ENCODE peak calls at places on chromosomes 7 and 10, in five cellular contexts. H is body of pancreas, G is breast epithelium, T is H54, P is HCT116. V is an unnamed sample.

GRCh38 chr7:26265061-26265460 is 26.6 kb upstream of the SNX10 start:
- DNase-seq in H (no peak), G (no peak), T (no peak), P (no peak), V (peak)

GRCh38 chr10:79402951-79403350 is 42.5 kb downstream of the ZCCHC24 start:
- DNase-seq in H (no peak), G (peak), T (no peak), P (no peak), V (no peak)

GRCh38 chr10:95336702-95337101 is 45.9 kb upstream of the PDLIM1 start:
- DNase-seq in H (no peak), G (no peak), T (no peak), P (no peak), V (no peak)

GRCh38 chr10:22656056-22656455 is 58.3 kb downstream of the PIP4K2A start:
- DNase-seq in H (no peak), G (no peak), T (no peak), P (no peak), V (no peak)

GRCh38 chr7:85287126-85287825 is 100.4 kb upstream of the SEMA3D start:
- DNase-seq in H (no peak), G (no peak), T (no peak), P (no peak), V (peak)

GRCh38 chr10:52280051-52280450 is 34.0 kb upstream of the DKK1 start:
- DNase-seq in H (no peak), G (no peak), T (no peak), P (no peak), V (no peak)

GRCh38 chr7:155363852-155364600 is 66.3 kb downstream of the INSIG1 start:
- DNase-seq in H (no peak), G (no peak), T (no peak), P (no peak), V (no peak)

GRCh38 chr7:81301815-81302214 is 383.0 kb upstream of the SEMA3C start:
- DNase-seq in H (no peak), G (no peak), T (no peak), P (no peak), V (no peak)

GRCh38 chr10:14554091-14554842 is 220.4 kb downstream of the FAM107B start:
- DNase-seq in H (peak), G (no peak), T (no peak), P (peak), V (no peak)

GRCh38 chr7:74029094-74029785 is 1.3 kb downstream of the ELN start:
- DNase-seq in H (peak), G (no peak), T (no peak), P (no peak), V (no peak)

GRCh38 chr7:130481898-130482297 is 10.0 kb upstream of the MEST start:
- DNase-seq in H (no peak), G (no peak), T (no peak), P (no peak), V (no peak)

GRCh38 chr10:63209703-63210102 is 76.6 kb downstream of the NRBF2 start:
- DNase-seq in H (no peak), G (no peak), T (no peak), P (no peak), V (no peak)

GRCh38 chr10:100878291-100878910 is 34.4 kb upstream of the SLF2 start:
- DNase-seq in H (peak), G (no peak), T (peak), P (peak), V (no peak)

GRCh38 chr10:70985824-70986336 is 97.5 kb upstream of the PCBD1 start:
- DNase-seq in H (no peak), G (no peak), T (no peak), P (no peak), V (no peak)

GRCh38 chr7:40199076-40199802 is 64.4 kb downstream of the SUGCT start:
- DNase-seq in H (no peak), G (no peak), T (no peak), P (no peak), V (no peak)

GRCh38 chr10:91797874-91798735 is at the start of gene TNKS2:
- DNase-seq in H (peak), G (peak), T (peak), P (peak), V (peak)

GRCh38 chr7:94045566-94045965 is 41.4 kb upstream of the BET1 start:
- DNase-seq in H (no peak), G (no peak), T (no peak), P (no peak), V (no peak)

GRCh38 chr7:131300572-131301466 is 26.9 kb upstream of the MKLN1 start:
- DNase-seq in H (no peak), G (no peak), T (no peak), P (no peak), V (no peak)

GRCh38 chr10:93313798-93314197 is 168.3 kb downstream of the MYOF start:
- DNase-seq in H (no peak), G (no peak), T (no peak), P (no peak), V (no peak)

GRCh38 chr7:1457949-1458675 is 1.2 kb downstream of the MICALL2 start:
- DNase-seq in H (no peak), G (no peak), T (no peak), P (no peak), V (no peak)

GRCh38 chr7:39465055-39465929 is 100.9 kb upstream of the YAE1 start:
- DNase-seq in H (peak), G (no peak), T (peak), P (peak), V (no peak)

GRCh38 chr10:130023454-130024230 is 59.6 kb upstream of the EBF3 start:
- DNase-seq in H (no peak), G (no peak), T (no peak), P (no peak), V (no peak)

GRCh38 chr7:87129332-87129731 is 22.9 kb upstream of the DMTF1 start:
- DNase-seq in H (no peak), G (no peak), T (no peak), P (no peak), V (no peak)

GRCh38 chr7:151018421-151019129 is 5.7 kb downstream of the ATG9B start:
- DNase-seq in H (peak), G (no peak), T (no peak), P (no peak), V (no peak)

GRCh38 chr10:102657984-102658724 is 13.9 kb downstream of the TRIM8 start:
- DNase-seq in H (peak), G (peak), T (no peak), P (no peak), V (no peak)

GRCh38 chr10:114550756-114551290 is 107.3 kb downstream of the ABLIM1 start:
- DNase-seq in H (no peak), G (no peak), T (no peak), P (peak), V (no peak)

GRCh38 chr7:28435152-28435551 is 22.8 kb downstream of the CREB5 start:
- DNase-seq in H (no peak), G (no peak), T (no peak), P (no peak), V (no peak)

DNA sequence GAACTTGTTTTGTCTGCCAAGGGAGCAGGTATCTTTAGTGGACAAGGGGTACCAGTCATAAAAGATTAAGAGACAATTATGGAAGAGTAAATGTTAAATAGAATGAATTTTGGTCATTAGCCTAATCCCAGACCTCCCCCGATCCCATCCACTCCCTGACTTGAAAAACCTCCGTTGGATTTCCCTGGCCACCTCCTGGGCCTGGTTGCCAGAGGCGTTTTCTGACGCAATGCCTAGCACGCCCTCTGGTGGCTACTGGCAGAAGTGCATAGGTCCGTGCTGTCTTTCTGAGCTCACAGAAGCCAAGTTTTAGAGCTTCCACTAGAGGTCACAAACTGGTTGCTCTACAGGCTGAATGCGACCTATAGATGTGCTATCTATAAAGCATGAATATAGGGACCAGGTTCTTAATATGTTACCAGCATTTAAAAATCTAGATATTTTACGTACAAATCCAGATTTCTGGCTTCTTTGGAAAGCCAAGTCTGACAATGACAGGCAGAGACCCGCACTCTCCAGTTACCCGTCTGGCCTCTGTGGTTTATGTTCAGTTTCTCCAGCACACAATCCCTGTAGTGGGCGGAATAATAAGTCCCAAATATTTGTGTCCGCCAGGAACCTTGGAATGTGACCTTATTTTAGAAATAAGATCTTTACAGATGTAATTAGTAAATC is 39.8 kb downstream of the SPOCK2 start:
- DNase-seq in H (peak), G (peak), T (peak), P (peak), V (peak)
- TF ChIP-seq POLR2A in H (no peak), G (no peak), T (no peak), P (no peak), V (no peak)

GRCh38 chr10:69096045-69096444 is 8.1 kb downstream of the SRGN start:
- DNase-seq in H (no peak), G (no peak), T (no peak), P (no peak), V (no peak)
- TF ChIP-seq POLR2A in H (no peak), G (no peak), T (no peak), P (no peak), V (no peak)

GRCh38 chr7:65872776-65873581 is at the start of gene VKORC1L1:
- DNase-seq in H (peak), G (peak), T (peak), P (peak), V (peak)
- TF ChIP-seq POLR2A in H (peak), G (no peak), T (peak), P (no peak), V (no peak)

GRCh38 chr10:69684020-69684980 is 54.3 kb downstream of the FAM241B start:
- DNase-seq in H (peak), G (no peak), T (no peak), P (no peak), V (no peak)
- TF ChIP-seq POLR2A in H (peak), G (no peak), T (no peak), P (no peak), V (no peak)

DNA sequence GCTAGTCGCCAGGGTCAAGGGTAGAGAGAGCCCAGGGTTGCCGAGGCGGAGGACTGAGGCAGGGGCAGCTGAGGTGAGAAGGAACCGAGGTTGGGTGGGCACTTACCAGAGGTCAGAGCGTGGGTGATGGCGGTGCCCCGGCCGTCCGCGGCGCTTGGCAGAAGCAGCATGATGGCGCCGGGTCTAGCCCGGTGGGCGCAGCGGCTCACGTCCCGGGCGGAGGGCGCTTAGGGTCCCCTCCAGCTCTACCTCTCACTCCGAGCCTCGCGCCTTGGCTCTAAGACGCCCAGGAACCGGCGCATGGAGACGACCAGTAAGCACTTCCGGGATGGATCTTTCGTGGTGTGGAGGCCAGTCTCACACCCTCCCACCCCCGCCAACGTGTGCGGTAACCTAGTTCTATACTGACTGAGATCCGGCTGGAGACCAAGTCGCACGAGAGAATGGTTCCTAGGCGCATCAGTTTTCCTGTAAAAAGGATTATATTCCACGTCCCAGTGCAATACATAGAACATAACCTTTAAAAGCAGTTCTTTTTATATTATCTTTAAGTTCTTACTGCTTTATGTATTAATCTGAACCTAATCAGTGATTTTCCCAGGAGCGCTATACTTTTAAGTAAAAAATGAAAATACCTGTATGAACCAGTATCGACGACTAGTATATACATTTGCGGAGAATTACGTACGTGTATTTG is at the start of gene DNAJC2:
- DNase-seq in H (peak), G (peak), T (peak), P (peak), V (peak)
- TF ChIP-seq POLR2A in H (peak), G (no peak), T (peak), P (peak), V (no peak)

DNA sequence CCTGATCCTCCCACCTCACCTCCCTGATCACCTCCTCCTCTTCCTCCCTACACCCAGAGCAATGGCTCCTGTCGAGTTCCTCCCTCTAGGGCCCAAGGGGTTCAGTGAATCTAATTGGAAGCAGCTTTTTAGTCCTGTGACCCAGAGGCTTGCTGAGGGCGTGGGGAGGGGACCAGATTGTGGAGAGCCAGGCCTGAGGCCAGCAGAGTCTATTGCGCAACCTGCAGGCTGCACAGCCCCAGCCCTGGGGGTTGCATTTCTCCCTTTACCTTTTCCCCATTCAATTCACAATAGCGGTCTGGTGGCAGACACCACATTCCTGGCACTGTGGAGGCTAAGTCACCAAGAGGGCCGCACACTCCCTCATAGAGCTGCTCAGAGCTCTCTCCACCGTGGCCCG is 32.5 kb downstream of the GHRHR start:
- DNase-seq in H (peak), G (no peak), T (no peak), P (no peak), V (peak)
- TF ChIP-seq POLR2A in H (no peak), G (no peak), T (no peak), P (no peak), V (no peak)

DNA sequence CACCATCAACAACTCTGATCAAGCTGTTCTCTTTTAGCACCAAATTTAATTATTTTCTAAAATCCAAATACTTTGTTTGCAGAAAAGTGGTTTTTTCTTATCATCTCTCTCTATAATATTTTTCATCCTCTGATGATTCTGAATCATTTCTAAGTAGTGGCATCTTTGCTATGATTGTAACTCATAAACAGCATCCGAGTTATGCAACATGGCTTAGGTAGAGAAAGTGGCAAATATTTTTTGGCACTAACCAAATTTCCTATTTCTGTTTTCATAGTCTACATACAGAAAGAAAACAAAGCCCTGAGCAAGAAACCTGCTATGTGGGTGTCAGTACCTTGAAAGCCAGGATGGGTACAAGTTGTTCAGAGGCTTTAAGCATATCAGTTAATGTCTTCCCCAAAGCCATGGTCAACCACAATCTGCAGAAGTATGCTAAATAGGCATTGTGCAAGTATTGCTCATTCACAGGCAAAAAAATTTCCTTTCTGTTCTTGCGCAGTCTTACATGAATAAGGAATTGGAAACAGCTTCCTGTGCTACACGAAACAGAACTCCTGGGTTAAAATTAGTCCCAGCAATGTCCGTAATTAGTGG is 325.4 kb upstream of the MAGI2 start:
- DNase-seq in H (no peak), G (no peak), T (no peak), P (no peak), V (no peak)
- TF ChIP-seq POLR2A in H (no peak), G (no peak), T (no peak), P (no peak), V (no peak)

GRCh38 chr7:157851501-157852067 is 514.8 kb downstream of the DNAJB6 start:
- DNase-seq in H (peak), G (no peak), T (peak), P (peak), V (peak)
- TF ChIP-seq POLR2A in H (peak), G (no peak), T (peak), P (no peak), V (no peak)

DNA sequence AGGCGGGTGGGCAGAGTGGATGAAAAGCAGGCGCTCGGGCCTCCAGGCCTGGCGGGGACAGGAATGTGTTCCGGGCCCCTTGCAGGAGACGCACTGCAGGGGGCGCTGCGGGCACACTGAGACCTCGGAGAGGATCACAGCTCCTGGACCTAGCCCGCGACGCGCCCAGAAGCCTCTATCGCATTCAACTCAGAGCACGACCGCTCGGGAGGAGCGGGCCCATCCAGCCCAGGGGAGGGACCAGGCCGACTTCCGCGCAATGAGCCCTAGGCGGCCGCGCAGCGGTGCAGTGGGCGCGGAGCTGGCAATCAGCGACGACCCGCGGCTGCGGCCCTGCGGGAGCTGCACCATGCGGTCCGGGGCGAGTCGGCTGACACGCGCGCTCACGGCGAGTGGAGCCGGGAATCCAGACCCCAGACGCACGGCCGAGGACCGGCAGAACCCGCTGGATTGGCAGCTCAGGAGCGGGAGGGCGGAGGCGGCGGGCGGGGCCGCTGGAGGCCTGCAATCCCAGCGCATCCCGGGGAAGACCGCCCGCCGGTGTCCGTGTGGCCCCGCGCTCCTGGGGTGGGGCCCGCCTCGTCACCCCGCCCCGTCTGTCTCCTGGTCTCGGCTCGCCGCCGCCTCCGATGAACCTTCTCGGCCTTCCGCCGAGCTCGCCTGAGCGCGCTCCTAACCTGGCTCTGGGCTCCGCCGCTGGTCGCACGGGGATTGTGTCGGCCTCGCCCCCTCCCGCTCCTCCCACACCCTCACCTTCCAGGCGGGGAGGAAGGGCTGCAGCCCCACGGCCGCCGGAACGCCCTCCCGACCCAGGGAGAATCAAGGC is 33.5 kb upstream of the GRID1 start:
- DNase-seq in H (peak), G (peak), T (peak), P (peak), V (peak)
- TF ChIP-seq POLR2A in H (peak), G (no peak), T (peak), P (peak), V (no peak)

V was measured in lower leg skin.